ENCODE peak calls at places on chromosomes 13 and 19, in seven cellular contexts. One of them, this sample, is unnamed.

GRCh38 chr13:23921451-23921888 is 24.2 kb upstream of the C1QTNF9B start:
- DNase-seq in Caco-2: peak; percentile 63
- DNase-seq in A549: peak; percentile 16
- DNase-seq in GM23338: peak; percentile 90
- DNase-seq in neural progenitor cell: peak; percentile 58
- DNase-seq in AG04450: peak; percentile 6
- DNase-seq in omental fat pad: no peak
- DNase-seq in this sample: peak; percentile 73

GRCh38 chr13:28636078-28636477 is 22.9 kb upstream of the POMP start:
- DNase-seq in Caco-2: no peak
- DNase-seq in A549: no peak
- DNase-seq in GM23338: no peak
- DNase-seq in neural progenitor cell: no peak
- DNase-seq in AG04450: no peak
- DNase-seq in omental fat pad: no peak
- DNase-seq in this sample: peak; percentile 51

GRCh38 chr19:47445527-47445926 is 26.2 kb downstream of the SLC8A2 start:
- DNase-seq in Caco-2: no peak
- DNase-seq in A549: no peak
- DNase-seq in GM23338: no peak
- DNase-seq in neural progenitor cell: no peak
- DNase-seq in AG04450: no peak
- DNase-seq in omental fat pad: no peak
- DNase-seq in this sample: no peak

GRCh38 chr19:55070755-55071502 is 4.7 kb upstream of the EPS8L1 start:
- DNase-seq in Caco-2: no peak
- DNase-seq in A549: peak; percentile 79
- DNase-seq in GM23338: no peak
- DNase-seq in neural progenitor cell: no peak
- DNase-seq in AG04450: peak; percentile 11
- DNase-seq in omental fat pad: no peak
- DNase-seq in this sample: peak; percentile 64

GRCh38 chr13:37179646-37180045 is 74.2 kb upstream of the CSNK1A1L start:
- DNase-seq in Caco-2: no peak
- DNase-seq in A549: no peak
- DNase-seq in GM23338: no peak
- DNase-seq in neural progenitor cell: no peak
- DNase-seq in AG04450: no peak
- DNase-seq in omental fat pad: no peak
- DNase-seq in this sample: peak; percentile 40

GRCh38 chr19:11736696-11737095 is 2.0 kb downstream of the ZNF823 start:
- DNase-seq in Caco-2: peak; percentile 3
- DNase-seq in A549: no peak
- DNase-seq in GM23338: peak; percentile 3
- DNase-seq in neural progenitor cell: no peak
- DNase-seq in AG04450: no peak
- DNase-seq in omental fat pad: no peak
- DNase-seq in this sample: peak; percentile 56

GRCh38 chr19:51417107-51417806 is at the start of gene SIGLEC10:
- DNase-seq in Caco-2: no peak
- DNase-seq in A549: no peak
- DNase-seq in GM23338: peak; percentile 46
- DNase-seq in neural progenitor cell: no peak
- DNase-seq in AG04450: no peak
- DNase-seq in omental fat pad: no peak
- DNase-seq in this sample: peak; percentile 19

GRCh38 chr13:64314286-64314685 is 2898.6 kb upstream of the PCDH20 start:
- DNase-seq in Caco-2: no peak
- DNase-seq in A549: no peak
- DNase-seq in GM23338: no peak
- DNase-seq in neural progenitor cell: no peak
- DNase-seq in AG04450: peak; percentile 4
- DNase-seq in omental fat pad: no peak
- DNase-seq in this sample: peak; percentile 76

GRCh38 chr13:76894401-76895110 is 8.4 kb upstream of the KCTD12 start:
- DNase-seq in Caco-2: no peak
- DNase-seq in A549: no peak
- DNase-seq in GM23338: no peak
- DNase-seq in neural progenitor cell: no peak
- DNase-seq in AG04450: no peak
- DNase-seq in omental fat pad: no peak
- DNase-seq in this sample: no peak

GRCh38 chr13:64272681-64273080 is 2857.0 kb upstream of the PCDH20 start:
- DNase-seq in Caco-2: no peak
- DNase-seq in A549: no peak
- DNase-seq in GM23338: no peak
- DNase-seq in neural progenitor cell: no peak
- DNase-seq in AG04450: no peak
- DNase-seq in omental fat pad: no peak
- DNase-seq in this sample: peak; percentile 68

GRCh38 chr19:49149652-49150105 is 5.5 kb downstream of the HRC start:
- DNase-seq in Caco-2: peak; percentile 82
- DNase-seq in A549: peak; percentile 91
- DNase-seq in GM23338: peak; percentile 93
- DNase-seq in neural progenitor cell: peak; percentile 92
- DNase-seq in AG04450: peak; percentile 70
- DNase-seq in omental fat pad: no peak
- DNase-seq in this sample: peak; percentile 90

GRCh38 chr13:60273971-60274370 is 110.2 kb upstream of the DIAPH3 start:
- DNase-seq in Caco-2: peak; percentile 79
- DNase-seq in A549: no peak
- DNase-seq in GM23338: no peak
- DNase-seq in neural progenitor cell: no peak
- DNase-seq in AG04450: no peak
- DNase-seq in omental fat pad: no peak
- DNase-seq in this sample: no peak

GRCh38 chr19:44113784-44114390 is 688 bp downstream of the ZNF225 start:
- DNase-seq in Caco-2: peak; percentile 13
- DNase-seq in A549: no peak
- DNase-seq in GM23338: peak; percentile 21
- DNase-seq in neural progenitor cell: peak; percentile 20
- DNase-seq in AG04450: no peak
- DNase-seq in omental fat pad: no peak
- DNase-seq in this sample: peak; percentile 46

GRCh38 chr13:33261426-33262068 is 24.0 kb downstream of the STARD13 start:
- DNase-seq in Caco-2: no peak
- DNase-seq in A549: no peak
- DNase-seq in GM23338: no peak
- DNase-seq in neural progenitor cell: no peak
- DNase-seq in AG04450: no peak
- DNase-seq in omental fat pad: no peak
- DNase-seq in this sample: no peak

GRCh38 chr19:18558202-18558555 is 509 bp downstream of the KXD1 start:
- DNase-seq in Caco-2: no peak
- DNase-seq in A549: no peak
- DNase-seq in GM23338: no peak
- DNase-seq in neural progenitor cell: no peak
- DNase-seq in AG04450: no peak
- DNase-seq in omental fat pad: no peak
- DNase-seq in this sample: peak; percentile 12

GRCh38 chr13:106095406-106095805 is 440.1 kb downstream of the EFNB2 start:
- DNase-seq in Caco-2: no peak
- DNase-seq in A549: no peak
- DNase-seq in GM23338: no peak
- DNase-seq in neural progenitor cell: no peak
- DNase-seq in AG04450: no peak
- DNase-seq in omental fat pad: no peak
- DNase-seq in this sample: no peak
- TF ChIP-seq CTCF in Caco-2: no peak
- TF ChIP-seq CTCF in A549: no peak
- TF ChIP-seq CTCF in GM23338: no peak
- TF ChIP-seq CTCF in neural progenitor cell: no peak
- TF ChIP-seq CTCF in AG04450: no peak
- TF ChIP-seq CTCF in omental fat pad: no peak
- TF ChIP-seq CTCF in this sample: no peak

DNA sequence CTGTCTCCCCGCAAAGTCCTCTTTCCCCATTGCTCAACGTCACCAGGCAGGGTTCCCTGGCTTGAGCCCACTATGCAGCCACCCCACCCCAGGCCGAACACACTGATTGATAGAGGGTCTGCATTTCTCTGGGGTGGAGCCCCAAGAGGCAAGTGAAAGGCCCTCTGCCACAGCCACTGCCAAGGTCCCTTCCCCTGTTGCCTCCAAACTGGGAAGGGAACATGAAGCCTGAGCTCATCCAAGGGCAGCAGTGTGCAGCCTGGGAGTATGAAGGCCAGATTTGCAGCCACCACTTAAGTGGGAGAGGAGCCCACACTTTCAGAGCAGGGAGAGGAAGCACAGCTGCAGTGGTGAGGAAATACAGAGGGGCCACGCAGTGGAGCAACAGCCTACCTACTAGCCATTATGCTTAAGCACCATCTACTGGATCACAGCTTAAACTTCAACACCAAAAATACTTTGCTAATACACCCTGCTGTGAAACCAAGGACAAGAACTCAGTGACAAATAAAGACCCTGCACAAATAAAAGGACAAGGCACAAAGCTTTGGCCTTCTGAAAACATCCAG is 48.6 kb downstream of the UBL3 start:
- DNase-seq in Caco-2: no peak
- DNase-seq in A549: no peak
- DNase-seq in GM23338: peak; percentile 33
- DNase-seq in neural progenitor cell: no peak
- DNase-seq in AG04450: no peak
- DNase-seq in omental fat pad: no peak
- DNase-seq in this sample: no peak
- TF ChIP-seq CTCF in Caco-2: no peak
- TF ChIP-seq CTCF in A549: no peak
- TF ChIP-seq CTCF in GM23338: peak; percentile 26
- TF ChIP-seq CTCF in neural progenitor cell: no peak
- TF ChIP-seq CTCF in AG04450: peak; percentile 5
- TF ChIP-seq CTCF in omental fat pad: no peak
- TF ChIP-seq CTCF in this sample: no peak

GRCh38 chr19:58466089-58466759 is 656 bp upstream of the ZNF324 start:
- DNase-seq in Caco-2: no peak
- DNase-seq in A549: no peak
- DNase-seq in GM23338: no peak
- DNase-seq in neural progenitor cell: no peak
- DNase-seq in AG04450: no peak
- DNase-seq in omental fat pad: no peak
- DNase-seq in this sample: no peak

GRCh38 chr19:58471736-58472135 is 4.4 kb upstream of the ZNF446 start:
- DNase-seq in Caco-2: no peak
- DNase-seq in A549: no peak
- DNase-seq in GM23338: no peak
- DNase-seq in neural progenitor cell: no peak
- DNase-seq in AG04450: no peak
- DNase-seq in omental fat pad: no peak
- DNase-seq in this sample: no peak

GRCh38 chr19:58469241-58470013 is 2.5 kb downstream of the ZNF324 start:
- DNase-seq in Caco-2: no peak
- DNase-seq in A549: no peak
- DNase-seq in GM23338: no peak
- DNase-seq in neural progenitor cell: no peak
- DNase-seq in AG04450: no peak
- DNase-seq in omental fat pad: no peak
- DNase-seq in this sample: no peak

GRCh38 chr19:58466760-58467589 is at the start of gene ZNF324:
- DNase-seq in Caco-2: peak; percentile 99
- DNase-seq in A549: peak; percentile 98
- DNase-seq in GM23338: peak; percentile 100
- DNase-seq in neural progenitor cell: peak; percentile 100
- DNase-seq in AG04450: peak; percentile 79
- DNase-seq in omental fat pad: peak; percentile 97
- DNase-seq in this sample: peak; percentile 93

DNA sequence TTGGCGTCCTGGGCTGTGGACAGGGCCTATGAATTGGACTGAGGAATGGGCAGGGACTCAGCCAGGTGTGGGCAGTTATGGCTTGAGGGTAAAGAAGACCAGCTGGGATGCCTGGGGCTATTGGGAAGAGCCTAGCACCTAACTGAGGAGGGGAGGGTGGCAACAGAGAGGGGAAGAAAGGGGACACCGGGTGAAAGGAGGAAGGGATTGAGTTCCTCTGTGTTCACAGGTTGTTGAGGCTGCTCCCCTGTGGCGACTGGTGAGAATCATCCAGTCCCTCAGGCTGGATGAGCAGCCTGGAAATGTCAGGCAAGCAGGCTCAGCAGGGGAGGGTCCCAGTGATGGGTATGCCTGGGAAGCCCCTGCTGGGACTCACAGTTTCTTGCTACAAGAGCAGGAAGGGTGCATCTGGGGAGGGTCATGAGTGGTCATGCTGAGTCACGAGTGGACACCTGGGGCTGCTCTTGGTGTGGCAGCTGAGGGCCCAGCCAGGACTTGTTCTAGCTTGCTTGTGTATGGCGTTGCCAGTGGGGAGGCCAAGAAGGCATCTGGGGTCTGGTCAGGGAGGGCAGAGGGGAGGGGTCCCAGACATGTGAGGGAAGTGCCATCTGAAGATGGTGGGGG is 1.4 kb downstream of the ZNF324 start:
- DNase-seq in Caco-2: peak; percentile 21
- DNase-seq in A549: no peak
- DNase-seq in GM23338: no peak
- DNase-seq in neural progenitor cell: no peak
- DNase-seq in AG04450: no peak
- DNase-seq in omental fat pad: no peak
- DNase-seq in this sample: no peak
- TF ChIP-seq CTCF in Caco-2: no peak
- TF ChIP-seq CTCF in A549: no peak
- TF ChIP-seq CTCF in GM23338: no peak
- TF ChIP-seq CTCF in neural progenitor cell: no peak
- TF ChIP-seq CTCF in AG04450: no peak
- TF ChIP-seq CTCF in omental fat pad: no peak
- TF ChIP-seq CTCF in this sample: no peak

GRCh38 chr13:35838356-35838755 is 292.8 kb downstream of the DCLK1 start:
- DNase-seq in Caco-2: no peak
- DNase-seq in A549: no peak
- DNase-seq in GM23338: no peak
- DNase-seq in neural progenitor cell: no peak
- DNase-seq in AG04450: peak; percentile 38
- DNase-seq in omental fat pad: no peak
- DNase-seq in this sample: peak; percentile 95

GRCh38 chr13:35839746-35840273 is 291.4 kb downstream of the DCLK1 start:
- DNase-seq in Caco-2: no peak
- DNase-seq in A549: no peak
- DNase-seq in GM23338: no peak
- DNase-seq in neural progenitor cell: no peak
- DNase-seq in AG04450: no peak
- DNase-seq in omental fat pad: no peak
- DNase-seq in this sample: no peak

GRCh38 chr13:35836476-35836875 is 294.7 kb downstream of the DCLK1 start:
- DNase-seq in Caco-2: no peak
- DNase-seq in A549: no peak
- DNase-seq in GM23338: no peak
- DNase-seq in neural progenitor cell: no peak
- DNase-seq in AG04450: no peak
- DNase-seq in omental fat pad: no peak
- DNase-seq in this sample: no peak

DNA sequence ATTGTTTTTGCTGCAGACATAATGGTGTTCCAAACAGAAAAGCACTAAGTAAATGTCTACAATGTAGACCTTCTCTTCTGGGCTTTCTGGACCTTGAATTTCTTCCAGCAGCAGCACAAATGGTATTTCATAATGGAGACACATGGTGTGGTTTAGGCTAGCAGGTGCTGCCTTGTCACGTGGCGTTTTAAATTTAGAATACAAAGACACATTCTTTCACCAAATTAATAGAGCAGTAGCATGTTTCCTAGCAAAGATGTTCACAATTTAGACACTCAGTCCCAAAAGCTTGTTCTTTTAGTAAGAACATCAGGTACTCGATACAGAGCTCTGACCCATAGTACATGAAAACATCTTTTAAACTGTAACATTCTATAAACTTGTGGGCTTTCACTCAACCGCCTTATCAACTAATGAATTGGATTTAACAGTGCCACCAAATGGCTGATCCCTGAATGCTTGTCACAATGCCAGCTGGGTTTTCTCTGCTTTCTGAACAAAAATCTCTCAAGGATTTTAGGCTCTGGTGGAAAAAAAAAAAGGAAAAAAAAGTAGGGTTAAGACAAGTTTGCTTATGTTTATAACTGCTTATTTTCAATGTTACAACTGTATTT is 290.1 kb downstream of the DCLK1 start:
- DNase-seq in Caco-2: no peak
- DNase-seq in A549: no peak
- DNase-seq in GM23338: no peak
- DNase-seq in neural progenitor cell: no peak
- DNase-seq in AG04450: no peak
- DNase-seq in omental fat pad: no peak
- DNase-seq in this sample: no peak
- TF ChIP-seq CTCF in Caco-2: no peak
- TF ChIP-seq CTCF in A549: no peak
- TF ChIP-seq CTCF in GM23338: peak; percentile 3
- TF ChIP-seq CTCF in neural progenitor cell: no peak
- TF ChIP-seq CTCF in AG04450: no peak
- TF ChIP-seq CTCF in omental fat pad: no peak
- TF ChIP-seq CTCF in this sample: no peak

This sample was measured in fibroblast of the aortic adventitia.